ENCODE peak calls at places on chromosome 13, in ten cellular contexts. F, L, Q, T, A, M, P, V, C and X are unnamed samples. For H3K27me3, H3K36me3 and H3K4me1, the result is how much of the 10 kb centered on the place peaks cover.

GRCh38 chr13:21020581-21020980 is 40.8 kb downstream of the LATS2 start:
- DNase-seq in F (no peak), L (peak), Q (no peak), T (no peak), A (no peak), M (no peak), P (no peak), V (no peak), C (no peak), X (no peak)

GRCh38 chr13:113945857-113946408 is 27.9 kb downstream of the C13orf46 start:
- DNase-seq in F (no peak), L (no peak), Q (no peak), T (no peak), A (no peak), M (peak), P (no peak), V (no peak), C (no peak), X (no peak)

GRCh38 chr13:32300920-32301319 is 14.2 kb downstream of the ZAR1L start:
- DNase-seq in F (no peak), L (no peak), Q (no peak), T (no peak), A (no peak), M (no peak), P (no peak), V (no peak), C (no peak), X (no peak)

GRCh38 chr13:66933994-66934393 is 296.1 kb downstream of the PCDH9 start:
- DNase-seq in F (no peak), L (no peak), Q (no peak), T (no peak), A (no peak), M (no peak), P (no peak), V (peak), C (no peak), X (no peak)

GRCh38 chr13:40776681-40777165 is 5.7 kb upstream of the MRPS31 start:
- DNase-seq in F (no peak), L (no peak), Q (peak), T (peak), A (no peak), M (no peak), P (no peak), V (peak), C (no peak), X (peak)

GRCh38 chr13:41764558-41764957 is 196.4 kb downstream of the VWA8 start:
- DNase-seq in F (no peak), L (no peak), Q (no peak), T (no peak), A (no peak), M (no peak), P (no peak), V (no peak), C (no peak), X (no peak)

GRCh38 chr13:39890537-39890936 is 235.1 kb downstream of the COG6 start:
- DNase-seq in F (no peak), L (no peak), Q (no peak), T (no peak), A (no peak), M (no peak), P (no peak), V (no peak), C (no peak), X (no peak)

GRCh38 chr13:57123660-57124059 is 17.1 kb upstream of the PRR20A start:
- DNase-seq in F (no peak), L (peak), Q (no peak), T (no peak), A (no peak), M (peak), P (no peak), V (no peak), C (no peak), X (no peak)

GRCh38 chr13:20495087-20496023 is 30.3 kb downstream of the CRYL1 start:
- DNase-seq in F (peak), L (peak), Q (peak), T (no peak), A (peak), M (no peak), P (peak), V (peak), C (no peak), X (peak)

GRCh38 chr13:32448224-32448623 is 20.3 kb upstream of the N4BP2L1 start:
- DNase-seq in F (no peak), L (no peak), Q (no peak), T (no peak), A (no peak), M (no peak), P (no peak), V (no peak), C (no peak), X (no peak)

GRCh38 chr13:37109080-37109678 is 3.7 kb upstream of the CSNK1A1L start:
- DNase-seq in F (peak), L (no peak), Q (no peak), T (no peak), A (no peak), M (no peak), P (peak), V (peak), C (no peak), X (no peak)

GRCh38 chr13:43273362-43273761 is 250.0 kb downstream of the DNAJC15 start:
- DNase-seq in F (no peak), L (no peak), Q (no peak), T (no peak), A (no peak), M (no peak), P (no peak), V (peak), C (no peak), X (no peak)

GRCh38 chr13:59391696-59392095 is 772.0 kb downstream of the DIAPH3 start:
- DNase-seq in F (peak), L (peak), Q (peak), T (no peak), A (no peak), M (no peak), P (peak), V (peak), C (no peak), X (peak)

GRCh38 chr13:102355251-102355650 is 46.6 kb downstream of the FGF14 start:
- DNase-seq in F (no peak), L (no peak), Q (no peak), T (no peak), A (no peak), M (no peak), P (no peak), V (no peak), C (no peak), X (no peak)

GRCh38 chr13:94382520-94382919 is 97.0 kb downstream of the DCT start:
- DNase-seq in F (no peak), L (no peak), Q (no peak), T (no peak), A (no peak), M (no peak), P (no peak), V (no peak), C (no peak), X (no peak)

DNA sequence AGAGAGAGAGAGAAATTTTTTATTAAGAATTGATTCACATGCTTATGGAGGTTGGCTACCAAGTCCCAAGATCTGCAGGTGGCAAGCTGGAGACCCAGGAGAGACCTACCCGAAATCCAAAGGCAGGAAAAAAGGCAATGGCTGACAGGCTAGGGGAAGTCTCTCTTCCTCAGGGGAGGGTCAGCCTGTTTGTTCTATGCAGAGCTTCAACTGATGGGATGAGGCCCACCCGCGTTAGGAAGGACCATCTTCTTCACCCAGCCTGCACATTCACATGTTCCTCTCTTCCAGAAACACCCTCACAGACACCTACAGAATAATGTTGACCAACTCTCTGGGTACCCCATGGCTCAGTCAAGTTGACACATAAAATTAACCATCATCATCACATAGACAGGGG is 65.3 kb upstream of the SERP2 start:
- DNase-seq in F (no peak), L (no peak), Q (no peak), T (no peak), A (no peak), M (no peak), P (no peak), V (no peak), C (no peak), X (no peak)
- H3K27me3 ChIP-seq in F (under half), L (under half), Q (under half), T (under half), A (under half), M (under half), P (under half), V (under half), C (under half), X (under half)

GRCh38 chr13:46229251-46229650 is 17.5 kb downstream of the LRRC63 start:
- DNase-seq in F (no peak), L (no peak), Q (no peak), T (no peak), A (no peak), M (no peak), P (no peak), V (no peak), C (no peak), X (no peak)
- H3K36me3 ChIP-seq in F (under half), L (under half), Q (under half), T (under half), A (under half), M (under half), P (under half), V (under half), C (under half), X (under half)

GRCh38 chr13:50594276-50594970 is 249.1 kb downstream of the DLEU7 start:
- DNase-seq in F (no peak), L (no peak), Q (peak), T (no peak), A (no peak), M (no peak), P (no peak), V (no peak), C (no peak), X (no peak)

GRCh38 chr13:50598338-50598737 is 245.2 kb downstream of the DLEU7 start:
- DNase-seq in F (no peak), L (no peak), Q (no peak), T (no peak), A (no peak), M (no peak), P (no peak), V (no peak), C (no peak), X (no peak)

GRCh38 chr13:50596776-50597203 is 246.7 kb downstream of the DLEU7 start:
- DNase-seq in F (no peak), L (no peak), Q (no peak), T (no peak), A (no peak), M (no peak), P (no peak), V (no peak), C (no peak), X (no peak)

GRCh38 chr13:50593228-50593627 is 250.3 kb downstream of the DLEU7 start:
- DNase-seq in F (no peak), L (no peak), Q (no peak), T (no peak), A (no peak), M (no peak), P (no peak), V (no peak), C (no peak), X (no peak)

GRCh38 chr13:50596103-50596502 is 247.4 kb downstream of the DLEU7 start:
- DNase-seq in F (no peak), L (no peak), Q (no peak), T (no peak), A (no peak), M (no peak), P (no peak), V (no peak), C (no peak), X (no peak)
- H3K4me1 ChIP-seq in F (under half), L (under half), Q (under half), T (under half), A (under half), M (under half), P (under half), V (under half), C (under half), X (under half)

GRCh38 chr13:111855016-111855590 is 211.8 kb upstream of the SOX1 start:
- DNase-seq in F (no peak), L (no peak), Q (no peak), T (no peak), A (no peak), M (no peak), P (no peak), V (no peak), C (no peak), X (no peak)
- H3K27me3 ChIP-seq in F (under half), L (under half), Q (under half), T (under half), A (under half), M (under half), P (under half), V (under half), C (half or more), X (under half)

DNA sequence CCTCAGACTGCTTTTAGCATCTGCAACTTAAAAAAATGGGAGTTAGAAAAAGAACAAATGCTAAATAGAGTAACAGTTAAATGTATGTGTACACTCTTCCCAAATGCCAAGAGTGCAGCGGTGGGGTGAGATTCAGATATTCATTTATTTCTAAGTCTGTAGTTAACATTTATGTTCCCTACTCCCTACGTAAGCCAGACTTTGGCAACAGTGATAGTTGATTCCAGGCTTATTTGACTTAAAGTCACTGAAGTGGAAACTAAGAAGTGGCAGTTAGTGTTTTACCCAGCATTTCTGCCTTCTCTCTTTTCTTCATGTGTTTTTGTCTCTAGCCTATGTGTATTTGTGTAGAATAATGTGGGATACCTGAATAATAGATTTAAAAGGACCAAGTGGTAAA is 4.5 kb downstream of the MIR17HG start:
- DNase-seq in F (no peak), L (no peak), Q (no peak), T (no peak), A (no peak), M (no peak), P (no peak), V (no peak), C (no peak), X (no peak)
- H3K36me3 ChIP-seq in F (under half), L (under half), Q (under half), T (under half), A (under half), M (under half), P (under half), V (under half), C (half or more), X (under half)

GRCh38 chr13:48571121-48571901 is 38.4 kb upstream of the RCBTB2 start:
- DNase-seq in F (peak), L (peak), Q (no peak), T (no peak), A (no peak), M (no peak), P (peak), V (peak), C (no peak), X (no peak)
- H3K4me1 ChIP-seq in F (under half), L (under half), Q (under half), T (half or more), A (under half), M (under half), P (under half), V (under half), C (under half), X (under half)

DNA sequence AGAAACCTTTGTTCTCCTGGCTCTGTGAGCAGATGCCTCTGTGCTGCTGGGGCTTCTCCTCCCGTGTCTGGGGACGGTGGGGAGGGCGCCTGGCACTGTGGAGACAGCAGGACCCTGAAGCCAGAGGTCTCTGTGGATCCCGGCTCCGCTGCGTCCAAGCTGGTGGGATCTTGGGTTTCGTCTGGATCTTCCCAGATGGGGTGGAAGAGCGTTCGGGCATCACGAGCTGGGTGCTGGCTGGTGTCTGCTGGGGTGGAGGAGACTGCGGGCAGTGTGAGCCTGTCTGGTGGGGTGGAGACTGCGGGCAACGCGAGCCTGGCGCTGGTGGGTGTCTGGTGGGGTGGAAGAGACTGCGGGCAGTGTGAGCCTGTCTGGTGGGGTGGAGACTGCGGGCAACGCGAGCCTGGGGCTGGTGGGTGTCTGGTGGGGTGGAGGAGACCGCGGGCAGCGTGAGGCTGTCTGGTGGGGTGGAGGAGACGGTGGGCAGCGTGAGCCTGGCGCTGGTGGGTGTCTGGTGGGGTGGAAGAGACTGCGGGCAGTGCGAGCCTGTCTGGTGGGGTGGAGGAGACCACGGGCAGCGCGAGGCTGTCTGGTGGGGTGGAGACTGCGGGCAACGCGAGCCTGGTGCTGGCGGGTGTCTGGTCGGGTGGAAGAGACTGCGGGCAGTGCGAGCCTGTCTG is 5.6 kb downstream of the TEX29 start:
- DNase-seq in F (no peak), L (peak), Q (no peak), T (no peak), A (no peak), M (no peak), P (no peak), V (no peak), C (no peak), X (no peak)
- H3K27me3 ChIP-seq in F (under half), L (under half), Q (under half), T (under half), A (under half), M (under half), P (under half), V (under half), C (under half), X (under half)

DNA sequence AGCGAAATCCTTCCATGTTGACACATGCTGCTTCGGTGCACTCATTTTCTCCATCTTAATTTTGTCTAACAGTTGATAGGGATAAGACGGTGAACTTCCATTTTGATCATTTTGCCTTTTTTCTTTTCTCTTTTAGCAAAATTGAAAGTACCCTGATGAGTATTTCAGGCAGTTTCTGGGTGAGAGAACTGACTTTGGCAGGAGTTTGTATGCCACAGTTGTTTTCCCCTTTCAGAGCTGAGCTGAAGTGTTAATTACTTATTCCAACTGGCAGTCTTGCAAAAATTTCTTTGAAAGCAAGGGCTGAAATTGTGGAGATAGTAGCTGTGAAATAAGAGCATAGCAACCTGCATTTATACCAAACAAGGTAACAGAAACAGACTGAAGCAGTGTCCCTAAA is 180.2 kb downstream of the SLITRK5 start:
- DNase-seq in F (no peak), L (no peak), Q (no peak), T (no peak), A (no peak), M (no peak), P (no peak), V (no peak), C (no peak), X (no peak)
- H3K36me3 ChIP-seq in F (under half), L (under half), Q (under half), T (under half), A (under half), M (under half), P (under half), V (under half), C (under half), X (under half)

GRCh38 chr13:110345701-110346100 is 38.6 kb downstream of the COL4A2 start:
- DNase-seq in F (no peak), L (no peak), Q (no peak), T (no peak), A (no peak), M (no peak), P (no peak), V (no peak), C (no peak), X (no peak)
- H3K4me1 ChIP-seq in F (under half), L (under half), Q (under half), T (half or more), A (under half), M (under half), P (under half), V (under half), C (under half), X (under half)

GRCh38 chr13:19052931-19053330 is 128.7 kb downstream of the TUBA3C start:
- DNase-seq in F (no peak), L (no peak), Q (no peak), T (no peak), A (no peak), M (no peak), P (no peak), V (no peak), C (no peak), X (no peak)
- H3K27me3 ChIP-seq in F (under half), L (under half), Q (under half), T (under half), A (under half), M (under half), P (under half), V (under half), C (under half), X (under half)